ENCODE peak calls at places on chromosomes 6 and 20, in ten cellular contexts. T is body of pancreas; L is AG10803; E is neural progenitor cell; Y is RWPE2; C is stimulated activated CD4-positive, alpha-beta T cell treated with anti-CD3 and anti-CD28 coated beads, Interleukin-4, amount 100 ng/mL, for 24 hours; O is MV-4-11; Z is CD8-positive, alpha-beta T cell; U is IMR-90; Q is EH. A is an unnamed sample.

GRCh38 chr6:1312444-1313363 is 806 bp downstream of the FOXQ1 start:
- DNase-seq in L (no peak), T (peak; percentile 28), E (peak; percentile 66), Y (no peak), U (no peak), C (no peak), Z (no peak), O (peak; percentile 4), Q (peak; percentile 40), A (no peak)

GRCh38 chr6:166477647-166478365 is 95.1 kb upstream of the MPC1 start:
- DNase-seq in C (no peak), Z (no peak), T (no peak), E (no peak), Q (no peak), L (no peak), O (peak; percentile 22), Y (no peak), U (no peak), A (peak; percentile 31)

GRCh38 chr6:131129657-131130545 is 5.4 kb upstream of the AKAP7 start:
- DNase-seq in C (no peak), Q (no peak), O (peak; percentile 11), L (no peak), T (no peak), Y (no peak), U (no peak), Z (no peak), E (no peak), A (no peak)

GRCh38 chr6:162363757-162364156 is 363.8 kb downstream of the PRKN start:
- DNase-seq in T (no peak), Z (no peak), Q (no peak), L (no peak), O (no peak), C (no peak), U (no peak), E (peak; percentile 41), Y (no peak), A (peak; percentile 41)

GRCh38 chr20:24691901-24692351 is 222.5 kb downstream of the SYNDIG1 start:
- DNase-seq in Z (no peak), O (no peak), C (no peak), U (no peak), T (no peak), Q (no peak), L (no peak), E (no peak), Y (peak; percentile 40), A (no peak)

GRCh38 chr20:63133481-63134091 is 82.3 kb downstream of the YTHDF1 start:
- DNase-seq in Y (peak; percentile 76), L (no peak), O (no peak), U (no peak), E (no peak), C (no peak), T (peak; percentile 8), Q (no peak), Z (no peak), A (no peak)

GRCh38 chr20:25503946-25504345 is 81.4 kb downstream of the NINL start:
- DNase-seq in E (no peak), L (no peak), Y (no peak), U (no peak), O (no peak), C (no peak), Q (no peak), Z (no peak), T (no peak), A (no peak)

GRCh38 chr6:43977404-43978111 is 149.7 kb downstream of the MRPL14 start:
- DNase-seq in T (no peak), Z (no peak), C (no peak), O (peak; percentile 99), Y (peak; percentile 10), E (no peak), L (no peak), Q (no peak), U (no peak), A (no peak)

GRCh38 chr6:169144356-169144755 is 109.3 kb downstream of the THBS2 start:
- DNase-seq in E (no peak), Q (no peak), C (no peak), U (no peak), L (no peak), T (no peak), Z (no peak), O (no peak), Y (no peak), A (no peak)